ENCODE peak calls at places on chromosome 22, in nine cellular contexts. F is Calu3, N is AG09319, U is heart right ventricle, E is WERI-Rb-1, Y is GM13976, V is foreskin fibroblast, Q is astrocyte of the spinal cord, B is nephron progenitor cell. P is an unnamed sample.

GRCh38 chr22:35839811-35840739 is 122.4 kb downstream of the APOL5 start:
- DNase-seq in F (peak), N (peak), U (peak), E (peak), Y (no peak), V (peak), Q (peak), B (peak), P (no peak)

GRCh38 chr22:39343259-39344045 is 6.3 kb upstream of the SYNGR1 start:
- DNase-seq in F (peak), N (no peak), U (peak), E (peak), Y (peak), V (peak), Q (peak), B (peak), P (peak)

GRCh38 chr22:36445158-36445668 is 36.2 kb downstream of the TXN2 start:
- DNase-seq in F (no peak), N (peak), U (peak), E (no peak), Y (no peak), V (peak), Q (peak), B (no peak), P (no peak)

GRCh38 chr22:24983151-24983550 is 30.6 kb downstream of the KIAA1671 start:
- DNase-seq in F (no peak), N (no peak), U (no peak), E (no peak), Y (no peak), V (no peak), Q (no peak), B (no peak), P (no peak)

GRCh38 chr22:46001046-46001425 is 24.1 kb upstream of the WNT7B start:
- DNase-seq in F (no peak), N (no peak), U (no peak), E (no peak), Y (no peak), V (no peak), Q (no peak), B (peak), P (no peak)

GRCh38 chr22:49967333-49968241 is 7.0 kb downstream of the PIM3 start:
- DNase-seq in F (no peak), N (no peak), U (peak), E (peak), Y (no peak), V (peak), Q (no peak), B (peak), P (no peak)

GRCh38 chr22:49201046-49201970 is 626.4 kb downstream of the BRD1 start:
- DNase-seq in F (no peak), N (no peak), U (no peak), E (peak), Y (no peak), V (no peak), Q (no peak), B (no peak), P (no peak)

GRCh38 chr22:46432164-46433068 is 96.9 kb downstream of the TRMU start:
- DNase-seq in F (no peak), N (no peak), U (no peak), E (no peak), Y (peak), V (no peak), Q (no peak), B (no peak), P (peak)

GRCh38 chr22:29245626-29246385 is 22.0 kb downstream of the RHBDD3 start:
- DNase-seq in F (peak), N (no peak), U (peak), E (peak), Y (peak), V (peak), Q (peak), B (peak), P (peak)

GRCh38 chr22:39266398-39267030 is 21.7 kb upstream of the PDGFB start:
- DNase-seq in F (no peak), N (no peak), U (no peak), E (peak), Y (peak), V (peak), Q (no peak), B (no peak), P (peak)

GRCh38 chr22:29481265-29482000 is 1.4 kb downstream of the NEFH start:
- DNase-seq in F (no peak), N (no peak), U (no peak), E (no peak), Y (no peak), V (peak), Q (no peak), B (peak), P (no peak)

GRCh38 chr22:20787223-20787622 is 13.3 kb downstream of the SERPIND1 start:
- DNase-seq in F (no peak), N (no peak), U (no peak), E (no peak), Y (no peak), V (no peak), Q (no peak), B (no peak), P (no peak)

GRCh38 chr22:40055143-40055926 is 60.6 kb downstream of the FAM83F start:
- DNase-seq in F (no peak), N (no peak), U (no peak), E (no peak), Y (peak), V (no peak), Q (no peak), B (no peak), P (peak)

GRCh38 chr22:36430863-36431262 is 43.1 kb upstream of the MYH9 start:
- DNase-seq in F (peak), N (no peak), U (no peak), E (peak), Y (no peak), V (no peak), Q (no peak), B (no peak), P (no peak)

GRCh38 chr22:20804650-20805049 is 30.7 kb downstream of the SERPIND1 start:
- DNase-seq in F (no peak), N (no peak), U (no peak), E (no peak), Y (no peak), V (no peak), Q (no peak), B (no peak), P (no peak)

GRCh38 chr22:45007247-45007945 is 2.4 kb downstream of the PHF21B start:
- DNase-seq in F (peak), N (no peak), U (peak), E (peak), Y (peak), V (peak), Q (peak), B (peak), P (peak)

GRCh38 chr22:44050766-44051747 is 27.0 kb downstream of the PARVB start:
- DNase-seq in F (no peak), N (no peak), U (no peak), E (no peak), Y (no peak), V (no peak), Q (no peak), B (no peak), P (no peak)

GRCh38 chr22:40348025-40348658 is 1.8 kb downstream of the ADSL start:
- DNase-seq in F (peak), N (no peak), U (peak), E (peak), Y (peak), V (peak), Q (peak), B (peak), P (peak)

GRCh38 chr22:18032455-18033101 is 8.2 kb upstream of the MICAL3 start:
- DNase-seq in F (peak), N (no peak), U (no peak), E (peak), Y (no peak), V (peak), Q (peak), B (no peak), P (no peak)

DNA sequence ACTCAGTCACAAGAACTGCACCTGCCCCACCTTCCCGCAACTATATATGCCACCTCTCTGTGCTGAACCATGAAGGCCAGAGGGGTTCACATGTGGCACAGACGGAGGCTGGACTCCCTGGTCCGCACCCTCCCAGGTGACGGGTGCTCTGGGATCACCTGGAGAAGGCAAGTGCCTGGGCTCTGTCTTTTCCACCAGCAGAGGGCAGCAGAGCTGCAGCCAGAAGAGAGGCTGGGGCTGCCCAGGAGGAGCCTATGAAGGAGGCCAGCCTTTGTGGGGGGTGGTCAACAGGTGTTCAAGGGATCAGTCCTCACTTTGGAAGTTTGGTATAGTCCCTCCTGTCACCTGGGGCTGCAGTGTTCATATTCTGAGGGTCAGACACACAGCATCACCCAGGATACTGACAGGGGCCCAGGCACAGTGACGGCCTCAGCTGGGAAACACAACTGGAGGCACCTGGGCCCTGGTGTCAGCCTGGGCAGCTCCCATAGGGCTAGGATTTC is 39.2 kb upstream of the IGLL5 start:
- DNase-seq in F (peak), N (peak), U (peak), E (peak), Y (peak), V (peak), Q (peak), B (peak), P (peak)
- TF ChIP-seq CTCF in F (peak), N (peak), U (peak), E (peak), Y (peak), V (peak), Q (peak), B (peak), P (peak)

DNA sequence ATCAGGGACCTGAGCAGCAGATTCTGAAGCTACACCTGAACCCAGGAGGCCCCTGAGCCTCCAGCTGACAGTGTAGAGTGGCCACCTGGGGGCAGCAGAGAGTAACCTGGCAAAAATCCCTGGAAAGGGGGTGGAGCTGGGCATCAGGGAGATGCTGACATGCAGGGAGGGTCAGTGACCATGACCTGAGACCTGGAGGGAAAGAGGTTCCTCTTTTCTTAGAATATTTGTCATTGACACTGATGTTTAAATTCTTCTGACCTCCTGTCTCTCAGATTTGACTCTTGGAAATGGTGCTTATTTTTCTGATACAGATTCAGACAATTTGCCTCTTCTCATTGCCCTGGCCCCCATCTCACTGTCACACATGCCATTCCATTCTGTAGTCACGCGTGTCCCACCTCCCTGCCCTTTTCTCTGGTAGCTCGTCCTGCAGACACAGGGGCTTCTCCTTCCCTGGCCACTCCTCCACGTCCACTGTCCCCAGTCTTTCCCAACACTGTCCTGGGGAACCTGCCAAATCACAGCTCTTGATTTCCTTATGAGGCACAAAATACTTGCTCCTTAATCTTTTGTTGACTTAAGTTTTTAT is 117.2 kb upstream of the IGLL5 start:
- DNase-seq in F (peak), N (no peak), U (peak), E (peak), Y (no peak), V (no peak), Q (peak), B (peak), P (no peak)
- TF ChIP-seq CTCF in F (peak), N (peak), U (peak), E (peak), Y (peak), V (peak), Q (peak), B (peak), P (peak)

GRCh38 chr22:37676691-37677627 is 1.5 kb downstream of the LGALS1 start:
- DNase-seq in F (peak), N (peak), U (peak), E (peak), Y (peak), V (peak), Q (peak), B (peak), P (peak)

GRCh38 chr22:37672920-37673453 is 2.4 kb upstream of the LGALS1 start:
- DNase-seq in F (no peak), N (no peak), U (no peak), E (no peak), Y (no peak), V (no peak), Q (no peak), B (no peak), P (no peak)

GRCh38 chr22:37675930-37676571 is 615 bp downstream of the LGALS1 start:
- DNase-seq in F (peak), N (no peak), U (peak), E (no peak), Y (no peak), V (no peak), Q (no peak), B (no peak), P (no peak)

GRCh38 chr22:37674248-37674647 is 1.2 kb upstream of the LGALS1 start:
- DNase-seq in F (no peak), N (no peak), U (no peak), E (no peak), Y (no peak), V (no peak), Q (no peak), B (no peak), P (no peak)

DNA sequence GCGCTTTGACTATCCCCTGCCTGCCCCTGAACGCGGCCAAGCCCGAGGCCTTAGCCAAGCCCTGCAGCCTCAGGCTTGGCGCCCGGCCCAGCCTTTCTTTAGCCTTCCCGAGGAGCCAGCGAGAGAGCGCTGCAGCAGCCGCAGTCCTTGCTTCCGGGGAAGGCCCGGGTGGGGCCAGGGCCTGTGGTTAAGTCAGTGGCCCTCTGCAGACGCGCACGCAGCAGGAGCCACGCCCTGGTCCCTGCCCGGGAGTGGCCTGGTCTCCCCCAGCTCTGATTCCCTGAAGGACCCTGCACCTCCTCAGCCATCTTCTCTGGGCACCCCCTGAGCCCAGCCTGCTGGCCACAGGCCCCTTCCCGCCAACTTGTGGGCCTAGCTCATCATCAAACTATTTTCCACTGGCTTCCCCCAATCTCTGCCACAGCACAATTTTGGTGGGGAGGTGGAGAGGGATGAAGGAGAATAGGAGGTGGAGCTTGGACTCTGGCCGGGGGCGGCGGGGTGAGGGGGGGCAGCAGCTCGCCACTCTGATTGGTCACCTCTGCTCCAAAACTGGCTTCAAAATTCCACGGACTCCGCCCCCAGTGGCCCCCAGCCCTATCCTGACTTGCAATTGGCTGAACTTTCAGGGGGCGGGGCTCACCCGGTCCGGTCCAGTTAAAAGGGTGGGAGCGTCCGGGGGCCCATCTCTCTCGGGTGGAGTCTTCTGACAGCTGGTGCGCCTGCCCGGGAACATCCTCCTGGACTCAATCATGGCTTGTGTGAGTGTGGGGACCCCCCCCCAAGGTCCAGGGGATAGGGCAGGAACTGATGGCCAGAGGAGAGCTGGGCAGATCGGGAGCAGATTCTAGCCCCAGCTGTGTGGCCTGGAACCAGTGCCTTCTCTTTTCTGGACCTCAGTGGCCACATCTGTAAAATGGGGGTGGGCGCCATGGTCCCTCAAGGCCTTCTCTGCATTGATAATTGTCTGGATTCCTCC is at the start of gene LGALS1:
- DNase-seq in F (peak), N (peak), U (peak), E (peak), Y (peak), V (peak), Q (peak), B (peak), P (peak)
- TF ChIP-seq CTCF in F (no peak), N (peak), U (no peak), E (no peak), Y (no peak), V (no peak), Q (peak), B (no peak), P (no peak)

DNA sequence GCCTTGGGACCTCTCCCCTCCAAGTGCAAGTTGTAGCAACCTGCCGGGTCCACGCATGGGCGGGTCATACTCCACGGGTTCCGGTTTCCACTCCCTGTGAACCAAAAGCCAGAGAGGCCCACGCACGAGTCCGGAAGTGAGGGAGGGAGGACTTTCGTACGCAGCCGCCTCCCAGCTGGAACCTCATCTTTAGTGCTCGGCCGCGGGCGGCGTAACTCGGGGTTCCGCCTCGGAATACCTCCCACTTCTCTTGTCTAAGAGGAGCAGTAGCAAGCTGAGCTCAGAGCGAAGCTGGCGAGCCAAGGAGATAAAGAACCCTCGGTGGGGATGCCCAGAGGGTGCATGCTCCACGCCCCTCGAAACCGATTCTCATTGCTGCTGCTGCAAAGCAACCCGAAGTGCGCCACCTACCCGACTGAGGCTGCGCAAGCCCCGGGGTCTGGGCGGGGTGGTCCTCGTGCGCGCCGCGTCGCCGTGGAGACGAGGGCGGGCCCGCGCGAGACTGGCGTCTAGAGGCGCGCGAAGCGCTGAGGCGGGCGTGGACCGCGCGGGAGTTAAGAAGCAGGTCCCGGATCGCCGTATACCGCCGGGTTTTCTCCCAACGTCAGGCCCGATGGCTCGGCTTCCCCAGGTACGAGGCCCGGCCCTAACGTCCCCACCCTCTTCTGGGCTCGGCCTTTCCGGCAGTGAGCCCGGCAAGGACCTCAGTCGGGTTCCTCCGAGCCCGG is at the start of gene SFI1:
- DNase-seq in F (peak), N (peak), U (peak), E (peak), Y (peak), V (peak), Q (peak), B (peak), P (peak)
- TF ChIP-seq CTCF in F (peak), N (peak), U (peak), E (peak), Y (peak), V (peak), Q (peak), B (no peak), P (peak)

P was measured in GM13977.